ENCODE peak calls at places on chromosome 19, in seven cellular contexts. N is stimulated activated CD8-positive, alpha-beta memory T cell treated with anti-CD3 and anti-CD28 coated beads, Interleukin-4, amount 100 ng/mL, for 48 hours; K is fibroblast of mammary gland; L is cardiac muscle cell; F is esophagus squamous epithelium; I is NCI-H460; M is activated T-helper 1 cell treated with anti-CD3 and anti-CD28 coated beads, Interleukin-2, amount 50 U/mL, for 16 hours. D is an unnamed sample.
A peak's percentile ranks its signal among the peaks of the same experiment; 100 is the strongest.

GRCh38 chr19:18002347-18002850 is 5.6 kb upstream of the ARRDC2 start:
- DNase-seq in N (peak; percentile 41), K (no peak), L (no peak), F (no peak), I (no peak), M (no peak), D (no peak)

GRCh38 chr19:34904846-34905527 is 21.7 kb upstream of the ZNF30 start:
- DNase-seq in N (no peak), K (no peak), L (no peak), F (no peak), I (no peak), M (no peak), D (no peak)

GRCh38 chr19:7366701-7367420 is 18.1 kb downstream of the ARHGEF18 start:
- DNase-seq in N (no peak), K (peak; percentile 66), L (peak; percentile 59), F (no peak), I (peak; percentile 41), M (no peak), D (no peak)

GRCh38 chr19:54928299-54928698 is 19.0 kb downstream of the NLRP7 start:
- DNase-seq in N (no peak), K (peak; percentile 6), L (no peak), F (no peak), I (no peak), M (no peak), D (no peak)

GRCh38 chr19:47036233-47036651 is 12.2 kb downstream of the TMEM160 start:
- DNase-seq in N (no peak), K (peak; percentile 22), L (no peak), F (no peak), I (no peak), M (no peak), D (no peak)

GRCh38 chr19:11639602-11640471 is 42.6 kb downstream of the ZNF627 start:
- DNase-seq in N (peak; percentile 99), K (peak; percentile 86), L (peak; percentile 93), F (peak; percentile 68), I (peak; percentile 89), M (peak; percentile 64), D (peak; percentile 99)

GRCh38 chr19:45496349-45496953 is 396 bp downstream of the RTN2 start:
- DNase-seq in N (peak; percentile 62), K (no peak), L (peak; percentile 28), F (no peak), I (no peak), M (no peak), D (peak; percentile 80)

GRCh38 chr19:10286803-10287737 is at the start of gene ICAM4:
- DNase-seq in N (peak; percentile 68), K (no peak), L (peak; percentile 88), F (no peak), I (no peak), M (no peak), D (no peak)

GRCh38 chr19:6654347-6655310 is 15.3 kb downstream of the TNFSF14 start:
- DNase-seq in N (peak; percentile 81), K (no peak), L (no peak), F (no peak), I (no peak), M (no peak), D (no peak)

GRCh38 chr19:50479761-50480251 is 3.2 kb upstream of the GARIN5A start:
- DNase-seq in N (no peak), K (no peak), L (no peak), F (no peak), I (no peak), M (no peak), D (no peak)

GRCh38 chr19:22595918-22596341 is 38.2 kb upstream of the ZNF492 start:
- DNase-seq in N (no peak), K (no peak), L (no peak), F (no peak), I (no peak), M (no peak), D (no peak)

GRCh38 chr19:42075364-42075615 is 676 bp upstream of the ZNF574 start:
- DNase-seq in N (no peak), K (no peak), L (no peak), F (no peak), I (no peak), M (no peak), D (no peak)

GRCh38 chr19:35995655-35995993 is 636 bp downstream of the SDHAF1 start:
- DNase-seq in N (peak; percentile 65), K (peak; percentile 28), L (peak; percentile 58), F (no peak), I (no peak), M (no peak), D (no peak)

GRCh38 chr19:14375055-14375581 is 6.1 kb upstream of the ADGRE5 start:
- DNase-seq in N (peak; percentile 75), K (no peak), L (no peak), F (peak; percentile 50), I (no peak), M (no peak), D (no peak)

GRCh38 chr19:42252365-42253244 is 2.3 kb downstream of the ERF start:
- DNase-seq in N (no peak), K (peak; percentile 71), L (peak; percentile 68), F (no peak), I (no peak), M (no peak), D (no peak)